ENCODE peak calls at places on chromosomes 2 and 18, in five cellular contexts. B is bronchial epithelial cell, H is fibroblast of the aortic adventitia, W is GM12865, J is fibroblast of pulmonary artery. Y is an unnamed sample.

GRCh38 chr18:36382151-36382550 is 84.6 kb downstream of the FHOD3 start:
- DNase-seq in B (no peak), H (no peak), W (no peak), J (no peak), Y (no peak)

GRCh38 chr2:96209011-96209728 is 543 bp upstream of the STARD7 start:
- DNase-seq in B (no peak), H (no peak), W (no peak), J (no peak), Y (no peak)

GRCh38 chr2:206915136-206915535 is 24.2 kb upstream of the CPO start:
- DNase-seq in B (peak), H (peak), W (peak), J (peak), Y (no peak)

GRCh38 chr2:158772306-158773078 is 22.6 kb upstream of the DAPL1 start:
- DNase-seq in B (no peak), H (no peak), W (no peak), J (no peak), Y (no peak)

GRCh38 chr2:241776336-241777166 is at the start of gene GAL3ST2:
- DNase-seq in B (no peak), H (no peak), W (no peak), J (no peak), Y (no peak)

GRCh38 chr2:58620896-58621295 is 379.8 kb upstream of the FANCL start:
- DNase-seq in B (no peak), H (no peak), W (no peak), J (no peak), Y (no peak)

GRCh38 chr2:206230060-206230890 is 44.2 kb upstream of the ZDBF2 start:
- DNase-seq in B (peak), H (peak), W (no peak), J (no peak), Y (no peak)

GRCh38 chr2:208545398-208546042 is 138.9 kb downstream of the PTH2R start:
- DNase-seq in B (no peak), H (no peak), W (no peak), J (no peak), Y (no peak)

GRCh38 chr2:219495531-219496122 is 3.1 kb upstream of the GMPPA start:
- DNase-seq in B (peak), H (peak), W (peak), J (peak), Y (peak)

GRCh38 chr2:242020196-242021004 is 150.9 kb downstream of the RTP5 start:
- DNase-seq in B (no peak), H (peak), W (no peak), J (no peak), Y (no peak)

GRCh38 chr2:237359894-237360780 is 53.8 kb downstream of the COL6A3 start:
- DNase-seq in B (no peak), H (no peak), W (no peak), J (no peak), Y (no peak)

GRCh38 chr2:134455426-134455825 is 201.6 kb downstream of the MGAT5 start:
- DNase-seq in B (no peak), H (no peak), W (no peak), J (no peak), Y (no peak)

GRCh38 chr18:66211693-66212195 is 392.1 kb downstream of the CDH19 start:
- DNase-seq in B (no peak), H (no peak), W (no peak), J (no peak), Y (no peak)

GRCh38 chr2:66305714-66306113 is 129.2 kb upstream of the MEIS1 start:
- DNase-seq in B (no peak), H (peak), W (no peak), J (peak), Y (no peak)

GRCh38 chr2:69013837-69014796 is 1.1 kb downstream of the ANTXR1 start:
- DNase-seq in B (no peak), H (peak), W (no peak), J (peak), Y (no peak)

Y was measured in GM12878.